ENCODE peak calls at places on chromosomes 1 and 21, in four cellular contexts. W is astrocyte of the spinal cord, N is mucosa of descending colon, U is endothelial cell. L is an unnamed sample.

GRCh38 chr1:182146286-182146685 is 84.8 kb upstream of the ZNF648 start:
- DNase-seq in W (no peak), N (no peak), U (no peak), L (no peak)

GRCh38 chr21:46459356-46460112 is 843 bp downstream of the DIP2A start:
- DNase-seq in W (peak), N (peak), U (peak), L (no peak)

GRCh38 chr1:16068356-16069270 is 4.8 kb downstream of the FAM131C start:
- DNase-seq in W (peak), N (no peak), U (no peak), L (no peak)

GRCh38 chr1:28869952-28870351 is 44.4 kb upstream of the EPB41 start:
- DNase-seq in W (no peak), N (no peak), U (no peak), L (no peak)

GRCh38 chr1:58971629-58972140 is 187.8 kb upstream of the JUN start:
- DNase-seq in W (no peak), N (no peak), U (no peak), L (no peak)

GRCh38 chr1:224065455-224065854 is 48.5 kb upstream of the FBXO28 start:
- DNase-seq in W (peak), N (no peak), U (no peak), L (peak)

GRCh38 chr1:13812456-13813397 is 112.7 kb downstream of the PRDM2 start:
- DNase-seq in W (no peak), N (no peak), U (no peak), L (no peak)

GRCh38 chr1:175628548-175629317 is 114.7 kb downstream of the TNR start:
- DNase-seq in W (no peak), N (no peak), U (no peak), L (no peak)

GRCh38 chr1:162019006-162019405 is 4.7 kb downstream of the OLFML2B start:
- DNase-seq in W (peak), N (no peak), U (no peak), L (peak)

GRCh38 chr1:33347650-33347992 is 26.7 kb upstream of the A3GALT2 start:
- DNase-seq in W (no peak), N (no peak), U (no peak), L (no peak)

GRCh38 chr1:245500546-245500945 is 345.8 kb downstream of the KIF26B start:
- DNase-seq in W (peak), N (no peak), U (no peak), L (peak)

GRCh38 chr1:18182518-18183160 is 75.0 kb downstream of the IGSF21 start:
- DNase-seq in W (no peak), N (no peak), U (peak), L (peak)

GRCh38 chr21:39397651-39398385 is 47.8 kb downstream of the LCA5L start:
- DNase-seq in W (no peak), N (no peak), U (no peak), L (no peak)

GRCh38 chr1:53627666-53628065 is 111.3 kb downstream of the GLIS1 start:
- DNase-seq in W (no peak), N (no peak), U (no peak), L (no peak)

L was measured in H4.